ENCODE peak calls at places on chromosome 9, in four cellular contexts. I, B, L and V are unnamed samples.

GRCh38 chr9:87818308-87818707 is 64.4 kb upstream of the SPATA31E1 start:
- DNase-seq in L (no peak), B (no peak), I (no peak), V (no peak)

GRCh38 chr9:117839862-117840261 is 135.7 kb downstream of the TLR4 start:
- DNase-seq in L (no peak), B (no peak), I (no peak), V (no peak)

GRCh38 chr9:82797539-82797938 is 265.4 kb downstream of the RASEF start:
- DNase-seq in L (no peak), I (no peak), B (no peak), V (peak)

GRCh38 chr9:127871531-127871930 is 5.9 kb downstream of the AK1 start:
- DNase-seq in L (no peak), I (no peak), B (peak), V (no peak)

GRCh38 chr9:27539479-27540441 is 10.1 kb upstream of the MOB3B start:
- DNase-seq in I (no peak), L (no peak), B (peak), V (no peak)

GRCh38 chr9:136052433-136052880 is 42.6 kb downstream of the NACC2 start:
- DNase-seq in B (no peak), I (no peak), L (no peak), V (no peak)

GRCh38 chr9:117783828-117784227 is 79.6 kb downstream of the TLR4 start:
- DNase-seq in B (no peak), I (peak), L (no peak), V (no peak)

GRCh38 chr9:36991516-36992134 is 42.4 kb downstream of the PAX5 start:
- DNase-seq in I (no peak), B (peak), L (peak), V (peak)

GRCh38 chr9:126440938-126441337 is 114.3 kb downstream of the MVB12B start:
- DNase-seq in I (no peak), L (no peak), B (peak), V (peak)

GRCh38 chr9:75431388-75431787 is 343.1 kb downstream of the OSTF1 start:
- DNase-seq in I (no peak), B (no peak), L (no peak), V (no peak)

GRCh38 chr9:41229408-41230401 is 40.6 kb upstream of the ZNG1F start:
- DNase-seq in B (peak), L (no peak), I (no peak), V (no peak)

GRCh38 chr9:72473474-72474241 is 47.8 kb upstream of the TMC1 start:
- DNase-seq in L (no peak), I (peak), B (peak), V (no peak)

GRCh38 chr9:75962186-75963036 is 71.9 kb downstream of the PCSK5 start:
- DNase-seq in B (no peak), L (no peak), I (no peak), V (no peak)

GRCh38 chr9:2319421-2319820 is 302.2 kb upstream of the VLDLR start:
- DNase-seq in B (peak), L (no peak), I (no peak), V (no peak)

GRCh38 chr9:73219985-73220626 is 68.4 kb downstream of the ANXA1 start:
- DNase-seq in L (no peak), I (no peak), B (peak), V (no peak)

GRCh38 chr9:136096505-136097001 is 1.5 kb upstream of the NACC2 start:
- DNase-seq in I (no peak), B (no peak), L (no peak), V (no peak)

GRCh38 chr9:34072868-34073590 is 24.3 kb upstream of the UBAP2 start:
- DNase-seq in L (no peak), B (peak), I (no peak), V (peak)

GRCh38 chr9:33135086-33135958 is 31.8 kb downstream of the B4GALT1 start:
- DNase-seq in B (peak), L (no peak), I (no peak), V (no peak)

GRCh38 chr9:86298873-86299272 is 16.5 kb upstream of the ISCA1 start:
- DNase-seq in I (no peak), L (no peak), B (peak), V (no peak)

GRCh38 chr9:70352802-70353201 is 61.7 kb downstream of the KLF9 start:
- DNase-seq in B (peak), L (no peak), I (no peak), V (no peak)

GRCh38 chr9:114098660-114099522 is at the start of gene KIF12:
- DNase-seq in L (peak), I (no peak), B (no peak), V (peak)

GRCh38 chr9:84170521-84171141 is 169.9 kb downstream of the SLC28A3 start:
- DNase-seq in I (no peak), B (peak), L (no peak), V (peak)

GRCh38 chr9:89743576-89744254 is 138.9 kb downstream of the GADD45G start:
- DNase-seq in I (peak), B (no peak), L (no peak), V (no peak)
- TF ChIP-seq CTCF in I (no peak), B (no peak), L (no peak), V (no peak)

DNA sequence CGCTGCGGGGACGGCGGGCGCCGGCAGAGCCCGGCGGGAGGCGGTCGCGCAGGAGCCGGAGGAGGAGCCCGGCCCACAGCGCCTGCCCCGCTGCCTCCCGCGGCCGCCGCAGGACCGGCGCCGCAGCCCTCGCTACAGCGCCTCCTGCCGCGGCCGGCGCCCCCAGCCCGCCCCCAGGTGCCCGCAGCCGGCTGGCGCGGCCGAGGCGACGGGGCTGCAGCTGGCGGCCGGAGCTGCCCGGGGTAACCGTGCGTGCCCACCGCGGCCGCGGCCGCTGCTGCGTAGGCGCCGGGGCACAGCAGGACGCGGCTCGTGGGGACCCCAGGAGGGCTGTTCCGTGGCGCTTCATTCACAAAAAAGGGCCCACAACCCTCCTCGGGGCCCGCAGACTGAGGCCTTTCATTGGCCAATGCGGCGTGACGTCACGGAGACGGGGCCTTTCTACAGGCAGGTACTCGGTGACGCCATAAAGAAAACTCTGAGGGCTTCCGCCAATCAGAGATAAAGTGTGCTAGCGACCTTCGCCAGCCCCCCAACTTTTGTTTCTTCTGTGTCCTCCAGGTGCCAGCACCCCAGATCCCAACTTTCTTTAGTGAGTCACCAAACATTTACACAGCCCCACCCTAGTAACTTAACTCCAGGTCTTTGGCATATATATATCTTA is at the start of gene CDC14B:
- DNase-seq in B (peak), I (peak), L (peak), V (peak)
- TF ChIP-seq CTCF in B (no peak), I (no peak), L (no peak), V (no peak)

GRCh38 chr9:104494808-104495207 is 9.3 kb upstream of the OR13F1 start:
- DNase-seq in B (peak), L (no peak), I (no peak), V (no peak)
- TF ChIP-seq CTCF in B (peak), L (peak), I (peak), V (peak)

DNA sequence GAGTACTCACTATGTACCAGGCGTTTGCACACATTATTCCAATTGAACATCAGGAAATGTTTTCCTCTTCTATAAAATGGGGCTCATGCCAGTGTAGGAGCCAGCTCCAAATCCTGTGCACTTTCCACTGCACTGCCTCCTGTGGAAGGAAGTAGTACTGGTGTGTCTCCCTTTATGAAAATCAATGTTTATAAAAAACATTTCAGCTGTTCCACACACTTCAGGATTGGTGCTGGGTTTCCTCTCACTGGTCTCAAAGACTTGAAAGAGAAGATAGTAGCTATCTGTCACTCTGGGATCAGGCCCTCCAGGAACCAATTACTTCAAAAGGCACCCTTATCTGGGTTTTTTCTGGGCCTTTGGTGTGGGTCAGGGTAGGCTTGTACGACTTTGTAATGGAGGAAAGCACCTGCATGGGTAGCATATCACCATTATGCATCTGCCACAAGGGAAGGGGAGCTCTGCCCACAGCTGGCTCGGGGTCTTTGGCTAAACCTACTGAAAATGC is 32.5 kb downstream of the RAB14 start:
- DNase-seq in L (peak), I (no peak), B (peak), V (peak)
- TF ChIP-seq CTCF in L (peak), I (peak), B (peak), V (peak)

DNA sequence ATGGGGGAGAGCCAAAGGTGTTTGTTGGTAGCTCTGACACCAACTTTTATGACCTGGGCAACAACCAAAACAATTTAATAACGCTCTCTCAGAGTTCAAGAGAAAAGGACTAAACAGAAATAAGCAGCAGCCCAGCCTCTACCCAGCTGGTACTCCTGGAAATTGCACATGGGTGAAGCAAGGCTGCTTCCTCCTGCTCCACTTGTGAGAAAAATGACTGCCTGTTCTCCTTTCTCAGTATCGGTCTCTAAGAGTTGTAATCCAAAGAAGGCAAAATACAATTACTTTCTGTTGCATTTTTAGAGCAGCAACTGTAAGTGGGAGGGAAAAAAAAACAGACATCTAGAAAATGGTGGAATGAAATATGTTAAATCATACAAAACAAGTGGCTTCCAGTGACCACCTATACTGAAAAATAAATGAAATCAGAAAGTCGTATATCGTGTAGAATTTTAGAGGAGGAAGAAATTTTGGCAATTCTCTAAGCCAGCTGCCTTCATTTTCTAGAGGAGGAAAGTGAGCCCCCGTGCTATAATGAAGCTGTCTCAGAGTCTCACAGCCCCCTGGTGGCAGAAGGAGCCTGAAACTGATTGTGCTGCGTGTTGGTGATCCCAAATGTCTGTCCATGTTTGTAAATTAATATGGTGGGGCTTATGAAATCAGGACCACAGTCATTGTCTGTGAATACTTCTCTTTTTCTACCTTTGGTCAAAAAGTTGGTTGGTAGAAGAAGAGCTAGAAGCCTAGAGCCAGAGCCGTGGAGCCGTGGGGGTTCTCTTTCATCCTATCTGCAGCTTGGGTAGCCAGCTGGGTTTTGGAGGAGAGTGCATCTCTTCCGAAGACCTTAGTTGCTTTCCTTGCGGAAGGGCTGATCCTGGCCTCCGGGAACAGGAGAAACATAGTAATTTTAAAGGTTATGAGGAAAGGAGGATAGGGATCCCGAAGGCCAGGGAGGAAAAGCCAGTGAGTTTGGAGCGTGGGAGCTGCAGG is 139.9 kb downstream of the PIP5K1B start:
- DNase-seq in B (peak), L (peak), I (no peak), V (peak)
- TF ChIP-seq CTCF in B (peak), L (peak), I (peak), V (peak)

DNA sequence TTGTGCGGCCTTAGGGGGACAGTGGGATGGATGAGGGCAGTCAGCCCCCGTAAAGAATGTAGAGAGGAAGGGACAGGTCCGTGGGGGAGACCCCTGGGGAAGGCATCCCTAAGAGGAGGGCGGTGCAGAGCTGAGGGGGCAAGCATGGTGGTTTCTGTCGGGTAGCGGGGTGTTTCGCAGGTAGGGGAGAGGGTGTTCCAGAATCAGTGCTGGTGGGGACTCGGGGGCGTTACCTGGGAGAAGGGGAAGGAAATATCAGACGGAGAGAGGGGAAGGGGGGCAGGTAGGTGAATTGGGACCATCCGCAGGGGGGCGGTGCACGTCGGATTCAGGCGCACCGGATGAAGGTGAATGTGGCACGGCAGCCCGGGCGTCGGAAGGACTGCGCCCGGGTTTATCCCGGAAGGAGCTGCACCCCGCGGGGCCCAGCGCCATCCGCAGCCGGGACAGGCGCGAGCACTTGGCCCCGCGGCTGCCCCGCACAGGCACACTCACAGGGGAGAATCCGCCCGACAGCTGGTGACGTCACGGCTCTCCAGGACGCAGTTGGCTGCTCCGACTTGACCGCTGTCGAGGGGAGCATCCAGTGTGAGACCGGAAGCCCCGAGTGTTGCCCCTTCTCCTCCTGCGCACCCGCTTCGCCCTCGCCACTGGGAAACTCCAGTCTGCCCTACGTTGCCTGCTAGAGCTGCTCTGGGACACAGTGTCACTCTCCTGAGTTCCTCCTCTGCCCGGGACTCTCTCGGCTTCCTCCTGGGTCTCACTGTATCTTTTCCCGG is 1.3 kb downstream of the CD72 start:
- DNase-seq in I (no peak), L (peak), B (peak), V (peak)
- TF ChIP-seq CTCF in I (peak), L (no peak), B (no peak), V (no peak)

DNA sequence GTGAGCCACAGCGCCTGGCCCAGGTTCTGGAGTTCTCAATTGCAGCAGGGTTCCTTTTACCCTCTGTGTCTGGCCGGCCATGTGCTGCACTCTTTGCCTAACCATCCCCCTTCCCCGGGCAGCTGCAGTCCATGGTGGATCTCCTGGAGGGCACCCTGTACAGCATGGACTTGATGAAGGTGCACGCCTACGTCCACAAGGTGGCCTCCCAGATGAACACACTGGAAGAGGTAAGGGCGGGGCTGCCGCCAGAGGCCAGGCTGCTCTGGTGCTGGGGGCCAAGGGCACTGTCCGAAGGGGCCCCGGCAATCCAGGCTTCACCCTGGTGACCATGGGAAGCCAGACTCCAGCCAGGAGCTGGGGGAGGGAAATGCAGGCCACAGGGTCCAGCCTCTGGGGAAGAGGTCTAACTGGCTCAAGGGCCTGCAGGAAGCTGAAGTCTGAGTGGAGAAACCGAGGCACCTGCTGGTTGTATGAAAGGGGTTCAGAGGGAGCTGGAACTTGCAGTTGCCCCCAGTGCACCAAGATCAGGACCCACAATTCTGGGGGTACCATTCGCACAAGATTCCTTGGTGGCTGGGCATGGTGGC is 18.1 kb downstream of the OLFML2A start:
- DNase-seq in I (no peak), B (no peak), L (no peak), V (no peak)
- TF ChIP-seq CTCF in I (peak), B (no peak), L (no peak), V (no peak)

DNA sequence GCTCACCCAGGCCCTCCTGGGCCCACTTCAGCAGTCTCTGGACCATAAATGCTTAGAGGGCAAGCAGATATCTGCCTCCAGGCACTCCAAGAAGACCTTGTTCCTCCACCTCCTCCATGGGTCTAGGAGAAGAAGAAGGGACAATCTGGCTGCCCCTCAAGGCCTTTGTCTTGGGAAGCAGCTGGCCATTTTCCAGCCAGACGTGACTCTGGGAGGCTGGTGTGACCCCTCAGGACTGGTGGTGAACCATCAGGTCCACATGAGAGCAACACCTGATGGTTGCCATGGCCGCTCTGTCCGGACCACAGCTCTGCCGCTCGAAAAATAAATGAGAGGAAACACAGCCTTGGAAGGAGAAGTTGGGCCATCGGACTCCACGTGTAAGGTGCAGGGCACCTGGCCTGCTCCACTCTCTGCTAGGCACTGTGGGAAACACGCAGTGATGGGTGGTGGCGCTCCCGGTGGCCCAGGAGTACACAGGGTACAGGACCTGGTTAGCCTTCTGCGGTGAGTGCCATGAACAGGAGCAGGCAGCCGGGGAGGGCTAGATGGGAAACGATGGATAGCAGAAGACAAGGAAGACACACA is 3.0 kb upstream of the COL5A1 start:
- DNase-seq in L (no peak), B (no peak), I (no peak), V (no peak)
- TF ChIP-seq CTCF in L (no peak), B (no peak), I (no peak), V (no peak)